ENCODE peak calls at places on chromosome 2, in six cellular contexts. Z is upper lobe of left lung; N is GM13977; O is central memory CD4-positive, alpha-beta T cell; A is GM03348; S is stimulated activated CD4-positive, alpha-beta T cell treated with anti-CD3 and anti-CD28 coated beads, Interleukin-15, amount 100 ng/mL, for 48 hours. Q is an unnamed sample.
A peak's percentile ranks its signal among the peaks of the same experiment; 100 is the strongest.

GRCh38 chr2:47195149-47195548 is 40.0 kb upstream of the STPG4 start:
- DNase-seq in Z (no peak), N (no peak), O (no peak), A (no peak), S (no peak), Q (no peak)

GRCh38 chr2:159227467-159227866 is 59.0 kb downstream of the WDSUB1 start:
- DNase-seq in Z (no peak), N (no peak), O (no peak), A (no peak), S (no peak), Q (no peak)

GRCh38 chr2:167187049-167187727 is 298.9 kb downstream of the XIRP2 start:
- DNase-seq in Z (no peak), N (no peak), O (no peak), A (no peak), S (no peak), Q (no peak)

GRCh38 chr2:40346535-40347354 is 105.1 kb downstream of the SLC8A1 start:
- DNase-seq in Z (no peak), N (no peak), O (no peak), A (peak; percentile 55), S (no peak), Q (no peak)

GRCh38 chr2:232884549-232885263 is 14.6 kb downstream of the SNORC start:
- DNase-seq in Z (no peak), N (no peak), O (no peak), A (no peak), S (no peak), Q (no peak)

GRCh38 chr2:130873700-130874346 is 37.1 kb downstream of the ARHGEF4 start:
- DNase-seq in Z (peak; percentile 54), N (peak; percentile 81), O (peak; percentile 54), A (peak; percentile 85), S (peak; percentile 57), Q (peak; percentile 68)

GRCh38 chr2:143803936-143804335 is 674.7 kb downstream of the ARHGAP15 start:
- DNase-seq in Z (no peak), N (no peak), O (no peak), A (no peak), S (no peak), Q (no peak)

GRCh38 chr2:220847587-220847986 is 724.5 kb downstream of the EPHA4 start:
- DNase-seq in Z (no peak), N (no peak), O (no peak), A (peak; percentile 32), S (no peak), Q (no peak)

GRCh38 chr2:145771526-145771925 is 1251.6 kb upstream of the ZEB2 start:
- DNase-seq in Z (no peak), N (peak; percentile 2), O (no peak), A (no peak), S (no peak), Q (no peak)

GRCh38 chr2:39431592-39432316 is 5.3 kb downstream of the MAP4K3 start:
- DNase-seq in Z (peak; percentile 67), N (no peak), O (no peak), A (no peak), S (no peak), Q (no peak)

GRCh38 chr2:170163666-170164065 is 14.3 kb upstream of the MYO3B start:
- DNase-seq in Z (no peak), N (no peak), O (no peak), A (no peak), S (no peak), Q (no peak)

GRCh38 chr2:55054476-55054875 is 4.2 kb upstream of the RTN4 start:
- DNase-seq in Z (no peak), N (peak; percentile 45), O (peak; percentile 24), A (no peak), S (no peak), Q (no peak)

GRCh38 chr2:98608962-98609604 is 694 bp downstream of the UNC50 start:
- DNase-seq in Z (no peak), N (peak; percentile 38), O (no peak), A (peak; percentile 64), S (no peak), Q (peak; percentile 7)

GRCh38 chr2:71254078-71254477 is 27.2 kb upstream of the PAIP2B start:
- DNase-seq in Z (no peak), N (no peak), O (no peak), A (no peak), S (no peak), Q (no peak)

GRCh38 chr2:155766342-155767115 is 566.0 kb downstream of the NR4A2 start:
- DNase-seq in Z (no peak), N (no peak), O (no peak), A (no peak), S (no peak), Q (no peak)

GRCh38 chr2:99489758-99490087 is at the start of gene REV1:
- DNase-seq in Z (no peak), N (no peak), O (no peak), A (no peak), S (no peak), Q (no peak)

GRCh38 chr2:106197878-106198277 is 3.8 kb upstream of the UXS1 start:
- DNase-seq in Z (no peak), N (no peak), O (no peak), A (peak; percentile 89), S (no peak), Q (no peak)

GRCh38 chr2:202299712-202300111 is 34.1 kb downstream of the NOP58 start:
- DNase-seq in Z (no peak), N (peak; percentile 45), O (no peak), A (no peak), S (no peak), Q (no peak)

GRCh38 chr2:48248251-48248933 is 281.6 kb upstream of the STON1 start:
- DNase-seq in Z (peak; percentile 28), N (peak; percentile 23), O (no peak), A (peak; percentile 83), S (no peak), Q (peak; percentile 82)

GRCh38 chr2:5868891-5869400 is 176.8 kb downstream of the SOX11 start:
- DNase-seq in Z (no peak), N (no peak), O (no peak), A (no peak), S (no peak), Q (no peak)